ENCODE peak calls at places on chromosomes 2 and 18, in six cellular contexts. I is NCI-H82, L is K562, P is astrocyte of the spinal cord, D is LoVo, X is left ventricle myocardium inferior. H is an unnamed sample.

GRCh38 chr2:195563857-195564512 is 93.0 kb upstream of the SLC39A10 start:
- DNase-seq in L (no peak), X (no peak), D (no peak), P (peak), I (no peak), H (no peak)

GRCh38 chr18:25056456-25056855 is 295.5 kb downstream of the ZNF521 start:
- DNase-seq in L (no peak), I (no peak), D (no peak), X (no peak), P (no peak), H (no peak)

GRCh38 chr2:172038604-172039003 is 38.9 kb downstream of the METAP1D start:
- DNase-seq in P (no peak), D (no peak), L (no peak), I (no peak), X (no peak), H (no peak)

GRCh38 chr2:223465793-223466192 is 136.4 kb downstream of the SCG2 start:
- DNase-seq in D (peak), P (peak), L (no peak), I (no peak), X (peak), H (peak)

GRCh38 chr18:58615150-58616132 is 13.4 kb downstream of the ALPK2 start:
- DNase-seq in P (no peak), D (no peak), L (no peak), I (no peak), X (no peak), H (no peak)

GRCh38 chr18:22417496-22418188 is at the start of gene CTAGE1:
- DNase-seq in I (no peak), P (no peak), L (no peak), X (no peak), D (no peak), H (no peak)

GRCh38 chr2:225282858-225283693 is 116.4 kb upstream of the NYAP2 start:
- DNase-seq in D (peak), X (no peak), P (peak), I (peak), L (peak), H (no peak)

GRCh38 chr2:68838641-68839040 is 32.6 kb downstream of the BMP10 start:
- DNase-seq in X (no peak), L (no peak), D (no peak), I (no peak), P (no peak), H (no peak)

GRCh38 chr2:25614711-25615110 is 58.7 kb downstream of the DTNB start:
- DNase-seq in I (no peak), X (no peak), L (no peak), P (no peak), D (no peak), H (no peak)

GRCh38 chr2:42906557-42907380 is 114.4 kb upstream of the HAAO start:
- DNase-seq in P (peak), L (peak), I (peak), X (peak), D (no peak), H (no peak)

GRCh38 chr2:675982-676646 is 1.1 kb downstream of the TMEM18 start:
- DNase-seq in P (peak), L (peak), D (peak), I (peak), X (no peak), H (no peak)

GRCh38 chr2:113818382-113818951 is 62.0 kb upstream of the SLC35F5 start:
- DNase-seq in I (peak), D (peak), L (peak), P (peak), X (peak), H (no peak)

H was measured in esophagus squamous epithelium.